ENCODE peak calls at places on chromosome 11, in seven cellular contexts. One of them, this sample, is unnamed.

GRCh38 chr11:72935705-72936104 is 121.5 kb downstream of the ATG16L2 start:
- DNase-seq in right lobe of liver: no peak
- DNase-seq in IMR-90: no peak
- DNase-seq in adrenal gland: no peak
- DNase-seq in BJ: no peak
- DNase-seq in testis: no peak
- DNase-seq in uterus: no peak
- DNase-seq in this sample: no peak

GRCh38 chr11:36139767-36140166 is 149.5 kb downstream of the COMMD9 start:
- DNase-seq in BJ: no peak
- DNase-seq in adrenal gland: no peak
- DNase-seq in right lobe of liver: no peak
- DNase-seq in testis: no peak
- DNase-seq in IMR-90: peak; percentile 49
- DNase-seq in uterus: no peak
- DNase-seq in this sample: no peak

GRCh38 chr11:114307524-114308203 is 11.5 kb downstream of the NNMT start:
- DNase-seq in testis: no peak
- DNase-seq in adrenal gland: peak; percentile 75
- DNase-seq in IMR-90: peak; percentile 59
- DNase-seq in uterus: peak; percentile 37
- DNase-seq in BJ: peak; percentile 48
- DNase-seq in right lobe of liver: peak; percentile 87
- DNase-seq in this sample: peak; percentile 48

GRCh38 chr11:76674517-76675400 is 4.2 kb upstream of the LRRC32 start:
- DNase-seq in BJ: no peak
- DNase-seq in adrenal gland: no peak
- DNase-seq in uterus: no peak
- DNase-seq in testis: no peak
- DNase-seq in IMR-90: no peak
- DNase-seq in right lobe of liver: no peak
- DNase-seq in this sample: no peak

GRCh38 chr11:83241291-83241946 is 44.7 kb downstream of the CCDC90B start:
- DNase-seq in uterus: peak; percentile 37
- DNase-seq in IMR-90: peak; percentile 77
- DNase-seq in testis: peak; percentile 80
- DNase-seq in BJ: no peak
- DNase-seq in adrenal gland: peak; percentile 82
- DNase-seq in right lobe of liver: no peak
- DNase-seq in this sample: peak; percentile 14

GRCh38 chr11:75474878-75475766 is 42.1 kb upstream of the KLHL35 start:
- DNase-seq in IMR-90: peak; percentile 62
- DNase-seq in uterus: peak; percentile 78
- DNase-seq in right lobe of liver: peak; percentile 29
- DNase-seq in adrenal gland: peak; percentile 77
- DNase-seq in BJ: no peak
- DNase-seq in testis: peak; percentile 58
- DNase-seq in this sample: peak; percentile 69

GRCh38 chr11:62601114-62601363 is 626 bp downstream of the MTA2 start:
- DNase-seq in right lobe of liver: no peak
- DNase-seq in IMR-90: no peak
- DNase-seq in testis: no peak
- DNase-seq in BJ: no peak
- DNase-seq in uterus: peak; percentile 63
- DNase-seq in adrenal gland: peak; percentile 73
- DNase-seq in this sample: no peak

GRCh38 chr11:68770781-68771180 is 19.5 kb upstream of the TESMIN start:
- DNase-seq in IMR-90: no peak
- DNase-seq in uterus: no peak
- DNase-seq in BJ: no peak
- DNase-seq in adrenal gland: no peak
- DNase-seq in right lobe of liver: peak; percentile 51
- DNase-seq in testis: no peak
- DNase-seq in this sample: no peak

GRCh38 chr11:70381872-70382842 is 16.2 kb upstream of the CTTN start:
- DNase-seq in adrenal gland: peak; percentile 42
- DNase-seq in IMR-90: peak; percentile 95
- DNase-seq in right lobe of liver: no peak
- DNase-seq in BJ: peak; percentile 58
- DNase-seq in testis: no peak
- DNase-seq in uterus: no peak
- DNase-seq in this sample: no peak

GRCh38 chr11:45652781-45653180 is 12.6 kb downstream of the CHST1 start:
- DNase-seq in IMR-90: peak; percentile 52
- DNase-seq in testis: no peak
- DNase-seq in uterus: no peak
- DNase-seq in BJ: no peak
- DNase-seq in right lobe of liver: no peak
- DNase-seq in adrenal gland: peak; percentile 49
- DNase-seq in this sample: no peak

DNA sequence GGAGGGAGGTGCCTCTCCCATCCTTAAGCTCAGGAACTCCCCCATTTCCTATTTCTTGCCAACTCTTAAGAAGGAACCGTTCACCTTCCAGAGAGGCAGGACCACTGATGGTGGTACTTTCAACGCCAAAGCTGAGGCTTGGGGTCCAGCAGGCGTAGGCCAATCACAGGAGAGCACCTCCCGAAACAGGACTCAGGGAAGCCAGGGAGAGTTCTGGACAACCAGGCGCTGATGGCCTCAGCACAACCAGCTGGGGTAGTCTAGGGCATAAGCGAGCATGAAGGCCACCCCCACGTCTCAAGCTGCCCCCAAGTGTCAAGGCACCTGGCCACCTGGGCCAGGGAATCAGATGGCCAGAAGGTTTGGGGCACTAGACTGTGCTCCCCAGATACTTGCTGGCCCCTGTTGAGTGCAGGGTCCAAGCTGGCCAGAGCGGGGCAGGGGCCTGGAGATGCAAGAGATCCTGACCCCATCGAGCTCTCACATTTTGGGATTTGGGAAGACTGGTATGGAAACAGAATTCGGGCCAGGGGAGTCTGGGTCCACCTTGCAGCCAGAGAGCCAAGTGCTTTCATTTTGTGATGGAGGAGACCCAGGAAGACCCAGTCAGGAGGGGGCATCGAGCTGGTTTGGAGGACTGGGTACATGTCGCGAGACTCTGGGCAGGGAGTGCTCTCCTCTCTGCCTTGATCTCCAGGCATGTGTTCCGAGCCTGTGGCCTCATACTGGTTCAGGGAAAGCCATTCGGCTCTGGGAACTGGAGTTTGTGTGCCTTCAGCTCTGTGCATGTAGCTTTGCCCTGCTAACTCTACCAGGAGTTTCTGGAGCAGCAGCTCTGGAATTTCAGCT is 926 bp downstream of the CD6 start:
- DNase-seq in uterus: no peak
- DNase-seq in IMR-90: no peak
- DNase-seq in right lobe of liver: no peak
- DNase-seq in adrenal gland: no peak
- DNase-seq in BJ: no peak
- DNase-seq in testis: no peak
- DNase-seq in this sample: no peak
- H3K4me3 ChIP-seq in uterus: no peak overlapping the region
- H3K4me3 ChIP-seq in IMR-90: no peak overlapping the region
- H3K4me3 ChIP-seq in right lobe of liver: no peak overlapping the region
- H3K4me3 ChIP-seq in adrenal gland: no peak overlapping the region
- H3K4me3 ChIP-seq in BJ: no peak overlapping the region
- H3K4me3 ChIP-seq in testis: no peak overlapping the region
- H3K4me3 ChIP-seq in this sample: no peak overlapping the region

DNA sequence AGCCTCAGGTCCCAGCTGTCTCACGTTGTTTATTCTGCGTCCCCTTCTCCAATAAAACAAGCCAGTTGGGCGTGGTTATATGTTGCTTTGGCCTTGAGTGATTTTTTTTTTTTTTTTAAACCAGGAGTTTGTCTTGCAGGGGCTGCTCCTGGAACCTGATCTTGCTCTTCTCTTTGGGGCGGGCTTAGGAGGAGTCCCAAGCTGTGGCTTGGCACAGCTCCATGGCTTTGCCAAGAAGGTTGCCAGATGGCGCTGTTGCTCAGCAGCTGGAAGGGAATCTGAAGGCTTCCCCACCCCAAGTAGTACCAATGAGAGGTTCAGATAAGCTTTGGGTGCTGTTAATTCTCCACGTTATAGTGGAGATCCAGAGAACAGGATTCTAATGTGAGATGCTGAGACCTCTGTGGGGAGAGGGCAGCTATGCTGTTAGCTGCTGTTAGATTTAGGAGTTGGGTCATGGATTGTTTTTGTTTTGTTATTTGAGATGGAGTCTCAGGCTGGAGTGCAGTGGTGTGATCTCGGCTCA is 2.0 kb upstream of the FERMT3 start:
- DNase-seq in BJ: peak; percentile 73
- DNase-seq in IMR-90: peak; percentile 96
- DNase-seq in right lobe of liver: peak; percentile 79
- DNase-seq in uterus: peak; percentile 86
- DNase-seq in adrenal gland: peak; percentile 96
- DNase-seq in testis: peak; percentile 94
- DNase-seq in this sample: peak; percentile 94
- H3K36me3 ChIP-seq in BJ: peaks cover 29% of the 10 kb centered on the region
- H3K36me3 ChIP-seq in IMR-90: peaks cover 56% of the 10 kb centered on the region
- H3K36me3 ChIP-seq in right lobe of liver: peaks cover 23% of the 10 kb centered on the region
- H3K36me3 ChIP-seq in uterus: no peaks in the 10 kb centered on the region
- H3K36me3 ChIP-seq in adrenal gland: no peaks in the 10 kb centered on the region
- H3K36me3 ChIP-seq in testis: no peaks in the 10 kb centered on the region
- H3K36me3 ChIP-seq in this sample: no peaks in the 10 kb centered on the region

GRCh38 chr11:119421941-119422504 is 949 bp downstream of the THY1 start:
- DNase-seq in right lobe of liver: no peak
- DNase-seq in testis: peak; percentile 28
- DNase-seq in BJ: no peak
- DNase-seq in uterus: no peak
- DNase-seq in IMR-90: peak; percentile 24
- DNase-seq in adrenal gland: no peak
- DNase-seq in this sample: no peak

GRCh38 chr11:119424276-119424675 is 1.3 kb upstream of the THY1 start:
- DNase-seq in uterus: no peak
- DNase-seq in BJ: no peak
- DNase-seq in IMR-90: no peak
- DNase-seq in adrenal gland: no peak
- DNase-seq in testis: no peak
- DNase-seq in right lobe of liver: no peak
- DNase-seq in this sample: no peak

GRCh38 chr11:119423459-119424254 is 685 bp upstream of the THY1 start:
- DNase-seq in right lobe of liver: no peak
- DNase-seq in uterus: no peak
- DNase-seq in BJ: no peak
- DNase-seq in testis: no peak
- DNase-seq in IMR-90: peak; percentile 13
- DNase-seq in adrenal gland: no peak
- DNase-seq in this sample: no peak

GRCh38 chr11:119421351-119421750 is 1.6 kb downstream of the THY1 start:
- DNase-seq in uterus: no peak
- DNase-seq in IMR-90: peak; percentile 62
- DNase-seq in testis: no peak
- DNase-seq in BJ: no peak
- DNase-seq in adrenal gland: no peak
- DNase-seq in right lobe of liver: no peak
- DNase-seq in this sample: no peak

DNA sequence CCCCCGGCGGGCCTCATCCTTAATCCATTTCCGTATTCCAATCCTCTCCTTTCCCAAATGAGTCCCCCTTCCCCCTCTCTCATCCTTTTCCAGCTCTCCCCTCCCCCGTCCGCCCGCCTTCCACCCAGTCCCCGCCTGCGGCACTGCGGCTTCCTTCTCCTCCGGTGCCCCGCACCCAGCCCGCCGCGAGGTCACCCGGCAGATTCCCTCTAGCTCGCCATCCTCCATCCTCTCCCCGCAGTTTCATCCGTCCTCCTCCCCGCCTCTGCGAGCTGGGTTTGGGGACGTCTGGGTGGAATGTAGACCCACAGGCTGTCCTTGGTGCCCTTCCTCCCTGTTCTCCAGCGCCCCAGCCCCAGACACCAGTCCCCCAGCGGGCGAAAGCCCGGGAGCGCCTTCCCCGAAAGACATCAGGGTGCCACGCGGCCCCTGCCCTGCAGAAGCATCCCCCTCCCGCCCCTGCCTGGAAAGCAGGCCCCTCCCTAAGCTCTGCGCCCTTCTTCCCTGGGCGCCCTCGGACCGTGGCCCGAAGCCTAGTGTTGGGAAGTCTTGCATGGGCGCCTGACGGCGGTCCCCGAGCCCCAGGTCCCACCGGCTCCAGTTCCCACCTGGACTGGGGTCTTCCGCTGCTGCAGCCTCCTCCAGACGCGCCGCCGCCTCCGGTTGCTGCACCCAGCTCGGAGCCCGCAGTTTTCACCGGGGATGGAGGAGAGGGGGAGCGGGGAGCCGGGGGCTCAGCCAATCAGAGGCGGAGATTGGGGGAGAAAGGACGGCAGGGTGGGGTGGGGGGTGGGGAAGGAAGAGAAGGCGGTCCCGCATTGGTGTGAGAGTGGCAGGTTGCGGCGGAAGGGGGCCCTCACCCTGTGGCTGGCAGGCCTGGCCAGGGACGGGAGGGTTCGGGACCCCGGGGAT is at the start of gene THY1:
- DNase-seq in IMR-90: peak; percentile 64
- DNase-seq in BJ: no peak
- DNase-seq in testis: peak; percentile 38
- DNase-seq in right lobe of liver: no peak
- DNase-seq in uterus: peak; percentile 48
- DNase-seq in adrenal gland: no peak
- DNase-seq in this sample: no peak
- H3K4me3 ChIP-seq in IMR-90: peak within 1 kb of the TSS; percentile 77
- H3K4me3 ChIP-seq in BJ: peak within 1 kb of the TSS; percentile 85
- H3K4me3 ChIP-seq in testis: peak within 1 kb of the TSS; percentile 62
- H3K4me3 ChIP-seq in right lobe of liver: no peak within 1 kb of the TSS
- H3K4me3 ChIP-seq in uterus: peak within 1 kb of the TSS; percentile 42
- H3K4me3 ChIP-seq in adrenal gland: no peak within 1 kb of the TSS
- H3K4me3 ChIP-seq in this sample: peak within 1 kb of the TSS; percentile 42

GRCh38 chr11:13382751-13383150 is 80.3 kb downstream of the BTBD10 start:
- DNase-seq in BJ: no peak
- DNase-seq in adrenal gland: no peak
- DNase-seq in IMR-90: no peak
- DNase-seq in testis: no peak
- DNase-seq in right lobe of liver: no peak
- DNase-seq in uterus: no peak
- DNase-seq in this sample: no peak

GRCh38 chr11:13378316-13378715 is 84.7 kb downstream of the BTBD10 start:
- DNase-seq in adrenal gland: no peak
- DNase-seq in IMR-90: no peak
- DNase-seq in uterus: no peak
- DNase-seq in testis: no peak
- DNase-seq in right lobe of liver: no peak
- DNase-seq in BJ: no peak
- DNase-seq in this sample: no peak

GRCh38 chr11:13376838-13377237 is 86.2 kb downstream of the BTBD10 start:
- DNase-seq in testis: no peak
- DNase-seq in adrenal gland: no peak
- DNase-seq in uterus: no peak
- DNase-seq in BJ: no peak
- DNase-seq in IMR-90: no peak
- DNase-seq in right lobe of liver: no peak
- DNase-seq in this sample: no peak

GRCh38 chr11:13384837-13385417 is 78.1 kb downstream of the BTBD10 start:
- DNase-seq in BJ: no peak
- DNase-seq in adrenal gland: no peak
- DNase-seq in uterus: no peak
- DNase-seq in testis: peak; percentile 45
- DNase-seq in IMR-90: peak; percentile 68
- DNase-seq in right lobe of liver: no peak
- DNase-seq in this sample: peak; percentile 41

DNA sequence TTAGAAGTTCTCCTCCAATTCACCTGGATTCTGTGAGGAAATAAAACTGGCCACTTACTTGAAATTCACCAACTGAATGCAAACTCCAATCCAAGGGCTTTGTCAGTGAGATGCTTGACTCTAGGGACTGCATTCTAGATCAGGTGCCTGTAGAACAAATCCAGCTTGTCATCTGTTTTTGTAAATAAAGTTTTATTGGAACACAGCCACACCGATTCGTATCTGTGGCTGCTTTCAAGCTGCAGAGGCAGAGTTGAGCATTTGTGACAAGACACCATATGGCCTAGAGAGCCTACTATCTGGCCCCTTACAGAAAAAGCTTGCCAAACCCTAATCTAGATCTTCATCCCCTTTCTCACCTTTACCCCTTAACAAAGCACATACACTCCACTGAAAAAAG is 82.3 kb downstream of the BTBD10 start:
- DNase-seq in right lobe of liver: no peak
- DNase-seq in uterus: no peak
- DNase-seq in IMR-90: no peak
- DNase-seq in BJ: no peak
- DNase-seq in adrenal gland: no peak
- DNase-seq in testis: no peak
- DNase-seq in this sample: no peak
- H3K36me3 ChIP-seq in right lobe of liver: peaks cover 29% of the 10 kb centered on the region
- H3K36me3 ChIP-seq in uterus: no peaks in the 10 kb centered on the region
- H3K36me3 ChIP-seq in IMR-90: peaks cover 24% of the 10 kb centered on the region
- H3K36me3 ChIP-seq in BJ: peaks cover 2% of the 10 kb centered on the region
- H3K36me3 ChIP-seq in adrenal gland: no peaks in the 10 kb centered on the region
- H3K36me3 ChIP-seq in testis: no peaks in the 10 kb centered on the region
- H3K36me3 ChIP-seq in this sample: no peaks in the 10 kb centered on the region

This sample was measured in ovary.